ENCODE peak calls at places on chromosomes 4 and X, in seven cellular contexts. P is testis, R is sigmoid colon, H is neural progenitor cell, Z is cardiac muscle cell, N is GM23248, F is uterus. W is an unnamed sample. For H3K4me1 and H3K9me3, the result is how much of the 10 kb centered on the place peaks cover.

GRCh38 chr4:128879971-128880370 is 70.5 kb downstream of the JADE1 start:
- DNase-seq in P (no peak), R (no peak), H (no peak), Z (no peak), N (no peak), F (no peak), W (no peak)

GRCh38 chrX:36986231-36986630 is 21.9 kb upstream of the FAM47C start:
- DNase-seq in P (no peak), R (no peak), H (peak), Z (no peak), N (no peak), F (no peak), W (no peak)

GRCh38 chr4:77347341-77347740 is 190.3 kb downstream of the CCNG2 start:
- DNase-seq in P (no peak), R (no peak), H (no peak), Z (no peak), N (no peak), F (no peak), W (no peak)

GRCh38 chr4:185416955-185417354 is 8.8 kb downstream of the UFSP2 start:
- DNase-seq in P (no peak), R (no peak), H (no peak), Z (no peak), N (no peak), F (no peak), W (no peak)

GRCh38 chr4:119585771-119586170 is 42.8 kb downstream of the PDE5A start:
- DNase-seq in P (no peak), R (no peak), H (no peak), Z (no peak), N (peak), F (no peak), W (no peak)

GRCh38 chr4:75584067-75584466 is 28.2 kb downstream of the ODAPH start:
- DNase-seq in P (no peak), R (no peak), H (no peak), Z (no peak), N (no peak), F (no peak), W (no peak)

GRCh38 chr4:153988446-153988845 is 199.6 kb upstream of the SFRP2 start:
- DNase-seq in P (no peak), R (no peak), H (no peak), Z (no peak), N (peak), F (no peak), W (no peak)

GRCh38 chrX:134810211-134810610 is 151.9 kb upstream of the PLAC1 start:
- DNase-seq in P (no peak), R (no peak), H (no peak), Z (no peak), N (no peak), F (no peak), W (no peak)

GRCh38 chr4:75004755-75005668 is 72.1 kb downstream of the PARM1 start:
- DNase-seq in P (no peak), R (no peak), H (no peak), Z (no peak), N (no peak), F (no peak), W (no peak)

GRCh38 chr4:79198886-79199591 is 126.8 kb downstream of the NAA11 start:
- DNase-seq in P (no peak), R (no peak), H (no peak), Z (no peak), N (no peak), F (no peak), W (no peak)

GRCh38 chrX:66914082-66914481 is 275.2 kb upstream of the EDA2R start:
- DNase-seq in P (no peak), R (no peak), H (peak), Z (no peak), N (peak), F (peak), W (no peak)

GRCh38 chrX:70062961-70063550 is 799 bp downstream of the OTUD6A start:
- DNase-seq in P (peak), R (no peak), H (no peak), Z (no peak), N (no peak), F (no peak), W (no peak)

GRCh38 chr4:13907255-13907751 is 279.8 kb upstream of the BOD1L1 start:
- DNase-seq in P (no peak), R (no peak), H (no peak), Z (no peak), N (peak), F (no peak), W (no peak)

GRCh38 chr4:114264877-114265291 is 285.4 kb upstream of the ARSJ start:
- DNase-seq in P (no peak), R (no peak), H (no peak), Z (no peak), N (peak), F (no peak), W (no peak)

GRCh38 chrX:36867143-36867542 is 141.0 kb upstream of the FAM47C start:
- DNase-seq in P (no peak), R (no peak), H (peak), Z (peak), N (peak), F (no peak), W (peak)

GRCh38 chr4:106893395-106893881 is 142.7 kb downstream of the DKK2 start:
- DNase-seq in P (no peak), R (no peak), H (no peak), Z (no peak), N (no peak), F (no peak), W (no peak)

GRCh38 chrX:101232316-101232715 is 12.7 kb downstream of the DRP2 start:
- DNase-seq in P (no peak), R (no peak), H (no peak), Z (no peak), N (peak), F (no peak), W (no peak)

GRCh38 chr4:186725422-186726149 is 1.9 kb upstream of the FAT1 start:
- DNase-seq in P (peak), R (peak), H (peak), Z (peak), N (peak), F (peak), W (peak)

GRCh38 chr4:146333187-146333894 is 119.0 kb downstream of the REELD1 start:
- DNase-seq in P (no peak), R (no peak), H (no peak), Z (no peak), N (peak), F (no peak), W (no peak)

GRCh38 chr4:87038837-87039715 is 104.3 kb downstream of the AFF1 start:
- DNase-seq in P (no peak), R (peak), H (peak), Z (peak), N (peak), F (peak), W (peak)

GRCh38 chr4:112700679-112701078 is 63.7 kb downstream of the LARP7 start:
- DNase-seq in P (no peak), R (no peak), H (no peak), Z (no peak), N (no peak), F (no peak), W (no peak)

GRCh38 chrX:41722220-41722619 is 1.8 kb upstream of the GPR82 start:
- DNase-seq in P (no peak), R (no peak), H (no peak), Z (no peak), N (no peak), F (no peak), W (no peak)

GRCh38 chrX:85052207-85052606 is 48.5 kb downstream of the APOOL start:
- DNase-seq in P (no peak), R (no peak), H (no peak), Z (no peak), N (peak), F (no peak), W (no peak)

GRCh38 chr4:20624783-20625364 is 75.4 kb upstream of the PACRGL start:
- DNase-seq in P (peak), R (no peak), H (no peak), Z (peak), N (no peak), F (no peak), W (no peak)

GRCh38 chr4:120856294-120856693 is 66.2 kb downstream of the PRDM5 start:
- DNase-seq in P (no peak), R (no peak), H (no peak), Z (no peak), N (no peak), F (no peak), W (no peak)

GRCh38 chrX:121010218-121010617 is 24.7 kb upstream of the CT47A1 start:
- DNase-seq in P (peak), R (no peak), H (no peak), Z (no peak), N (peak), F (no peak), W (no peak)

GRCh38 chr4:41009411-41009810 is 204.9 kb downstream of the APBB2 start:
- DNase-seq in P (no peak), R (no peak), H (no peak), Z (no peak), N (peak), F (no peak), W (no peak)

GRCh38 chrX:68827256-68827655 is 1.6 kb upstream of the EFNB1 start:
- DNase-seq in P (no peak), R (peak), H (no peak), Z (no peak), N (no peak), F (no peak), W (no peak)

GRCh38 chr4:163344147-163345050 is 707 bp downstream of the NPY5R start:
- DNase-seq in P (peak), R (no peak), H (peak), Z (peak), N (no peak), F (peak), W (peak)

GRCh38 chr4:108360857-108361820 is 192.4 kb upstream of the LEF1 start:
- DNase-seq in P (no peak), R (no peak), H (peak), Z (peak), N (peak), F (no peak), W (peak)

GRCh38 chr4:162497564-162498167 is 333.9 kb upstream of the FSTL5 start:
- DNase-seq in P (no peak), R (no peak), H (peak), Z (peak), N (peak), F (no peak), W (peak)

GRCh38 chrX:40083120-40083978 is 14.4 kb downstream of the BCOR start:
- DNase-seq in P (peak), R (no peak), H (peak), Z (peak), N (peak), F (peak), W (peak)

GRCh38 chr4:17981063-17981462 is 40.5 kb downstream of the LCORL start:
- DNase-seq in P (no peak), R (no peak), H (no peak), Z (no peak), N (peak), F (no peak), W (no peak)

GRCh38 chr4:128275351-128275750 is 12.3 kb downstream of the PGRMC2 start:
- DNase-seq in P (no peak), R (no peak), H (no peak), Z (no peak), N (peak), F (no peak), W (no peak)

GRCh38 chr4:4985036-4985435 is 34.2 kb downstream of the CYTL1 start:
- DNase-seq in P (no peak), R (no peak), H (no peak), Z (no peak), N (no peak), F (no peak), W (no peak)

GRCh38 chr4:77201857-77202256 is 44.9 kb downstream of the CCNG2 start:
- DNase-seq in P (no peak), R (no peak), H (no peak), Z (no peak), N (peak), F (no peak), W (no peak)

GRCh38 chr4:95124906-95125504 is 367.2 kb downstream of the BMPR1B start:
- DNase-seq in P (peak), R (no peak), H (peak), Z (peak), N (peak), F (peak), W (peak)

GRCh38 chr4:145199056-145199713 is 18.8 kb upstream of the OTUD4 start:
- DNase-seq in P (no peak), R (no peak), H (no peak), Z (no peak), N (no peak), F (no peak), W (no peak)

GRCh38 chr4:145207934-145208333 is 27.5 kb upstream of the OTUD4 start:
- DNase-seq in P (no peak), R (no peak), H (no peak), Z (no peak), N (peak), F (no peak), W (no peak)

GRCh38 chr4:145203400-145203799 is 23.0 kb upstream of the OTUD4 start:
- DNase-seq in P (no peak), R (no peak), H (no peak), Z (no peak), N (no peak), F (no peak), W (no peak)
- H3K4me1 ChIP-seq in P (under half), R (under half), H (under half), Z (under half), N (under half), F (under half), W (under half)

DNA sequence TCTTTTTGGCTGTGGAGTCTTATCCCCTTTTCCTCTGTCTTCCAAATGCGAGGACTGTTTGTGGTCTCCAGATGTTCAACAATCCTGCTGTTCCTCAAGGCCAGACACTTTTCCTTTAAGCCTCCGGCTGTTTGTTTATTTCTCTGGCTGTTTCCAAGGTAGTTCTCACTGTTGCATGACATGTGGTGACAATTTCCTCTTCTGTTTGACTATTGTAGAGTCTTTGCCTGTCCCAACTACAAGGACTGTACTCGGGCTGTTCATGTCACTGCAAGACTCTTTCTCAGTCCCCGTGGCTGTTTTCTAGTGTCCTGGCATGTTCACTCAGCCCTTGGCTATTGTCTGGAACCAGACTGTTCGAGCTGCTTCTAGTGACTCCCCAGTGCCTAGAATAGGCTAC is 50.6 kb downstream of the ZNF157 start:
- DNase-seq in P (no peak), R (no peak), H (no peak), Z (no peak), N (no peak), F (no peak), W (no peak)
- H3K9me3 ChIP-seq in P (under half), R (under half), H (under half), Z (under half), N (under half), F (under half), W (under half)

DNA sequence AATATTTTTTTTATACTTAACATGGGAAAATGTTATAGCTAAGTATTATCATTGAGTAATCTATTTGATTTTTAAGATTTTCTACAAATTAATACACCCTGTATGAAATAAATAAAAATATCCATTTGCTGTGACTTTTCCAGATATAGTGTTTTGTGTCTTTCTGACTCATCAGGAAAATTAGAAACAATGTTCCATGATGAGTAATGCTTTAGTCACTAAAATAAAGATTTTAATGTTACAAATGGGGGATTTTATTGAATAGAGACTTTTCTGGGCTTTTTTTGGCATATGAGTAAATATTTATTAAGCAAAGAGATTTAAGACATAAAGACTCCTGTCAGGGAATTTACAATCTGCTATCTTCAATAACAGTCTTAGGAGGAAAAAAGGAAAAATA is 279.2 kb upstream of the NOCT start:
- DNase-seq in P (no peak), R (no peak), H (no peak), Z (no peak), N (peak), F (no peak), W (no peak)
- H3K4me3 ChIP-seq in P (no peak), R (no peak), H (no peak), Z (no peak), N (peak), F (no peak), W (no peak)

DNA sequence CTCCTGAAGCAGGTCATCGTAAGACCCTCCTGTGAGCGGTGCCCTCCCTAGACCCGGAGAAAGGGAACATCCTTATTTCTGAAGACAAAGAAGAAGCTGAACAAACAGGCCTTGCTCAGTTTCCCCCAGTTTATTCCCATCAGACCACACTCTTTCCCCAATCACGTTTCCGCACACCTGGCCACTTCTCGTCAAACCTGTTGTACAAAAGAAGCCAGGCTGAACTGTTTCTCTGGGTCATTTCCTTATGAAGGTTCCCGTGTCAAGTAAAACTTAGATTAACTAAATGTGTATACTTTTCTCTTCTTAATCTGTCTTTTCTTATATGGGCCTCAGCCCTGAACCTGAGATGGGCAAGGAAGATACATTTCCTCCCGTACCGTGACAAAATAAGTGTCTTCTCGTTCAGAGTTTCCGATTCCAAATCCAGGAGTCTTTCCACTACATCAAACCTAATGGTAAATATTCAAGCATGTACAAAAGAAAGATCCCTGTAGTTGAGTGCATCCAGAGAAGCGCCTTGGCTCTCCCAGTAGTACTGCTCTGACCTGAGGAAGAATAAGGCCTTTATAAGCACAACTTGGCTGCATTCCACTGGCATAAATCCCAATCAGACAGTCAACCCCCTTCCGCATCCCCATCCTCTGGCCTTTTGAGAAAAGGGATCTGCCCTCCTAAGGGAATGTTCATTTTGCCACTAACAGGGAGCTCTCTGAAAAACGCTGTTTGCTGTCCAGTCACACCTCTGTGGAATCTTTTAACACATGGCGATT is 111.7 kb upstream of the ENPP6 start:
- DNase-seq in P (peak), R (no peak), H (no peak), Z (no peak), N (no peak), F (no peak), W (no peak)
- H3K4me1 ChIP-seq in P (under half), R (under half), H (under half), Z (under half), N (under half), F (under half), W (under half)

GRCh38 chr4:205097-205756 is 80.9 kb downstream of the ZNF718 start:
- DNase-seq in P (no peak), R (no peak), H (no peak), Z (no peak), N (no peak), F (no peak), W (no peak)

GRCh38 chr4:212438-213174 is 88.3 kb downstream of the ZNF718 start:
- DNase-seq in P (peak), R (peak), H (peak), Z (peak), N (peak), F (peak), W (no peak)

GRCh38 chr4:206054-206453 is 81.8 kb downstream of the ZNF718 start:
- DNase-seq in P (no peak), R (no peak), H (no peak), Z (no peak), N (no peak), F (no peak), W (no peak)

GRCh38 chr4:213971-214370 is 89.7 kb downstream of the ZNF718 start:
- DNase-seq in P (no peak), R (no peak), H (no peak), Z (no peak), N (no peak), F (no peak), W (no peak)

DNA sequence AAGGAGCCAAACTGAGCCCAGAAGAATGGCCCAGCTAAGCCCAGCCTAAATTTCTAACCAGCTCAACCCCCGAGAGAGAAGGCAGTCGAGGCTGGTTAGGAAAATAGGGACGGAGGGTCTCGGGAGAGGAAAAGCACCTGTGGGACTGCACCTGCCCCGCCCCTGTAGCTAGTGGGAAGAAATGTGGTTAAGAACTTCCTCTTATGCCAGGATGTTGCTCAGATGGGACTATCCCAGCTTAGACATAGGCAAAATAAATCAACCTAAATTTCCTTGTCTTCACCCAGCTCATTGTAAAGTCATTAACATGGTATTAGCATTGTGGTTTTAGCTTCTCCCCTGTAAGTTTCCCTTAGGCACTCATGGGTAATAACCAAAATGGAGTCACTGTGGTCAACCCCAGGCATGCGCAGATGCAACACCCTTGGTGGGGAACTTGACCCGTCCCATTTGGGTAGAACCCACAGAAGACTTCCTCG is 86.8 kb downstream of the ZNF718 start:
- DNase-seq in P (no peak), R (no peak), H (no peak), Z (no peak), N (no peak), F (no peak), W (no peak)
- H3K9me3 ChIP-seq in P (under half), R (under half), H (under half), Z (under half), N (under half), F (under half), W (under half)

DNA sequence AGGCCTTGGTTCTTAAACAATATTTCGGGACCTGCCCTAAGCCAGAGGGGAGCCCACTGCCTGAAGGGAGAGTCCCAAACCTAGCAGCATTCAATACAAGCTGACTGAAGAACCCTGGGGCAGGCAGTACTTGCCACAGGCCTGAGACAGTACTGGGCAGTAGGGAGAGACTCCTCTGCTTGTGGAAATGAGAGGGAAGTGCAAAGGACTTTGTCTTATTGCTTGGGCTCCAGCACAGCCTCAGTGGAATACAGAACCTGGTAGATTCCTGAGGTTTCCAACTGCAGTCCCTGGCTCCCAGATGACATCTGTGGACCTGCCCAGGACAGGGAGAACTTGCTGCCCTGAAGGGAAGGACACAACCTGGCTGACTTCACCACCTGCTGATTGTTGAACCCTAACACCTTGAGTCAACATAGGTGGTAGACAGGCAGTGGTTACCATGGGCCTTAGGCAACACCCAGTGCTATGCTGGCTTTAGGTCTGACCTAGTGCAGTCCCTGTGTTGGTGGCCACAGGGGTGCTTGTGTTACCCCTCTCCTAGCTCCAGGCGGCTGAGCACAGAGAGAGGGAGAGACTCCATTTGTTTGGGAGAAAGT is 20.3 kb upstream of the ABCG2 start:
- DNase-seq in P (no peak), R (no peak), H (no peak), Z (no peak), N (no peak), F (no peak), W (no peak)
- H3K4me3 ChIP-seq in P (no peak), R (no peak), H (no peak), Z (no peak), N (no peak), F (no peak), W (no peak)